ENCODE peak calls at places on chromosome 6, in ten cellular contexts. J, U, H, Q, V, N, B, M, R and G are unnamed samples.
A peak's percentile ranks its signal among the peaks of the same experiment; 100 is the strongest.

GRCh38 chr6:78749326-78749725 is 118.0 kb upstream of the IRAK1BP1 start:
- DNase-seq in V (peak; percentile 24), M (no peak), N (no peak), R (no peak), J (no peak), U (no peak), Q (no peak), B (no peak), H (no peak), G (peak; percentile 47)

GRCh38 chr6:21846541-21847451 is 253.2 kb downstream of the SOX4 start:
- DNase-seq in J (no peak), B (no peak), U (no peak), N (no peak), H (no peak), Q (no peak), R (no peak), M (no peak), V (no peak), G (peak; percentile 42)

GRCh38 chr6:110517601-110518280 is 41.3 kb upstream of the SLC22A16 start:
- DNase-seq in V (no peak), N (no peak), R (no peak), B (no peak), U (no peak), H (no peak), J (no peak), M (no peak), Q (no peak), G (peak; percentile 51)

GRCh38 chr6:45209762-45210161 is 118.4 kb upstream of the RUNX2 start:
- DNase-seq in U (no peak), B (no peak), J (no peak), Q (no peak), N (no peak), H (no peak), R (peak; percentile 5), V (no peak), M (no peak), G (no peak)

GRCh38 chr6:149200282-149200936 is 117.1 kb upstream of the TAB2 start:
- DNase-seq in J (no peak), B (no peak), Q (no peak), V (no peak), H (no peak), U (no peak), N (no peak), M (no peak), R (no peak), G (no peak)

GRCh38 chr6:64505312-64505711 is 869.7 kb downstream of the PHF3 start:
- DNase-seq in V (no peak), R (no peak), M (no peak), U (no peak), N (no peak), H (no peak), B (no peak), J (no peak), Q (no peak), G (peak; percentile 8)

GRCh38 chr6:11196511-11197174 is 35.8 kb downstream of the NEDD9 start:
- DNase-seq in H (no peak), U (no peak), R (peak; percentile 79), Q (no peak), M (no peak), N (no peak), B (no peak), J (no peak), V (peak; percentile 93), G (peak; percentile 66)

GRCh38 chr6:26185802-26186201 is 98.6 kb downstream of the HFE start:
- DNase-seq in H (no peak), U (no peak), B (no peak), M (no peak), V (no peak), N (no peak), Q (no peak), R (no peak), J (no peak), G (no peak)

GRCh38 chr6:143451531-143451930 is 926 bp downstream of the PEX3 start:
- DNase-seq in U (no peak), M (no peak), H (no peak), J (no peak), R (no peak), V (no peak), N (no peak), B (no peak), Q (no peak), G (no peak)

GRCh38 chr6:35694462-35694861 is 5.7 kb upstream of the FKBP5 start:
- DNase-seq in J (no peak), M (no peak), V (peak; percentile 58), N (no peak), B (no peak), U (no peak), H (no peak), R (peak; percentile 57), Q (no peak), G (peak; percentile 43)

GRCh38 chr6:102571236-102571908 is 1177.9 kb downstream of the GRIK2 start:
- DNase-seq in N (no peak), Q (no peak), M (no peak), J (no peak), R (no peak), U (no peak), B (no peak), H (no peak), V (peak; percentile 45), G (no peak)
- TF ChIP-seq CTCF in N (no peak), Q (no peak), M (no peak), J (no peak), R (peak; percentile 7), U (no peak), B (no peak), H (no peak), V (no peak), G (no peak)

GRCh38 chr6:166408936-166409755 is 26.4 kb upstream of the MPC1 start:
- DNase-seq in M (no peak), Q (no peak), J (no peak), R (no peak), V (no peak), H (no peak), B (no peak), U (no peak), N (no peak), G (no peak)
- H3K4me3 ChIP-seq in M (no peak overlapping the region), Q (no peak overlapping the region), J (no peak overlapping the region), R (no peak overlapping the region), V (no peak overlapping the region), H (no peak overlapping the region), B (no peak overlapping the region), U (no peak overlapping the region), N (no peak overlapping the region), G (no peak overlapping the region)

DNA sequence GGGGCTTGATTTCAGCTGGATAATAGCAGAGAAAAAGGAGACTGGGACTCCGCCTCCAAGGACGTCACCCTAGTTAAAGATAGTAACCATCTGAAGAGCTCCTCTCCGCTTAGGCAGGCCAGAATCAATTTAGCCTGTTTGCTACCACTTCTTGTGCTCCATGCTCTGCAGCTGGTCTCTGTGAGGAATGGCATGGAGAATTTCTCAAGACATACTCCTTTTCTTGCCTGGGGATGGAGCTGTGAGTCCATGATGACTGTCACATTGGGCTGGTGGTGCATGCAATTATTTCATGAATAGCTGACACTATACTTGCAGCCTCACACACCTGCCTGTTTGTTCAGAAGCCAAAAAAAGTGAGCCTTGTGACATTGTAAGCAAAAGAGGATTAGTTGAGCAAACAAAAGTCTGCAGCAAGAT is 61.4 kb downstream of the TXLNB start:
- DNase-seq in N (no peak), M (no peak), H (no peak), V (peak; percentile 36), U (no peak), Q (no peak), J (no peak), R (peak; percentile 31), B (no peak), G (peak; percentile 48)
- TF ChIP-seq CTCF in N (peak; percentile 30), M (peak; percentile 16), H (no peak), V (peak; percentile 18), U (no peak), Q (no peak), J (peak; percentile 21), R (peak; percentile 36), B (no peak), G (no peak)

DNA sequence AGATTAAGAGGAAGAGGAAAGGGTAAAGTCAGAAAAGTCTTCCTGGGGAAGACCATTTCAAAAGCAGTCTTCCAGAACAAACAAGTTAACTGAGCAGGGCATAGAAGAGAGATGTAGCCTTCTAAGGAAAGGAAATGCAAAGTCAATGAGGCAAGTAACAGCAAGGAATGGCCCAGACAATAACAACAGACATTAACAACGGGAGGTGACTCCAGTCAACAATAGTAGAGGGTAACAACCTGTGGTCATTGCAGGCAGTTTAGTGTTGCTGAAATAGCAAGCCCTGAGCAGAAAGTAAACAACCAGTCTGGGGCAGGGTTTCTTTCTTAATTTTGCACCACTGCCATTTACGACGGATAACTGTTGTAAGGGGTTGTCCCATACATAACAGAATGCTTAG is 2.1 kb downstream of the MDN1 start:
- DNase-seq in H (no peak), M (no peak), B (no peak), Q (no peak), R (no peak), V (no peak), N (no peak), U (no peak), J (no peak), G (no peak)
- H3K4me3 ChIP-seq in H (no peak overlapping the region), M (peak overlapping the region; percentile 27), B (no peak overlapping the region), Q (no peak overlapping the region), R (no peak overlapping the region), V (no peak overlapping the region), N (no peak overlapping the region), U (no peak overlapping the region), J (no peak overlapping the region), G (no peak overlapping the region)

DNA sequence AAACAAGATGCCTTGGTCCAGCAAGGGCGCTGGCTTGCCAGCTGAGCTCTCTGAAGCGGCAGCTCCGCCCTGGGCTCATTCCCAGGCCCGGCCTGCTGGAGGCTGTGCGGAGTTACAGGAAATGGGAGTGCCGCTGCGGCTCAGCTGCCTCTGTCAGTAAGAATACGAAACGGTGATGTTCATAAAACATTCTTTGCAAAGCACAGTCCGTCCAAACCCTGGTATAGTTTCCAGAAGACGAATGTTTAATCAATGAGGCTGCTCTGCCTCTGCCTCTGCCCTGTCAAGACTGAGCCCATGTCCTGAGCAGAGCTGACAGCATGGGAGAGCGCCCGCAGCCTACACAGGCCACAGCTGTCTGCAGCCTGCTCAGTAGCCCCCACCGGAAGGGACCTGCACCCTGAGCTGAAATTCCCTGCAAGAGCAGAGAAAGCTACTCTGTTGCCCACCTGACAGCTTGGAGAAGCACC is 153.3 kb upstream of the SNX9 start:
- DNase-seq in N (no peak), M (no peak), U (peak; percentile 75), V (peak; percentile 73), B (peak; percentile 82), H (no peak), R (peak; percentile 61), J (peak; percentile 82), Q (peak; percentile 58), G (peak; percentile 76)
- TF ChIP-seq CTCF in N (no peak), M (no peak), U (peak; percentile 20), V (peak; percentile 23), B (no peak), H (no peak), R (peak; percentile 40), J (peak; percentile 47), Q (peak; percentile 43), G (peak; percentile 41)